ENCODE peak calls at places on chromosomes 12 and 14, in five cellular contexts. V is GM19239; Y is hippocampal formation; G is activated CD4-positive, alpha-beta T cell treated with anti-CD3 and anti-CD28 coated beads for 1 hour; P is MV-4-11. C is an unnamed sample.
A peak's percentile ranks its signal among the peaks of the same experiment; 100 is the strongest.

GRCh38 chr12:98870521-98870920 is 225.4 kb downstream of the APAF1 start:
- DNase-seq in V (no peak), Y (peak; percentile 81), G (no peak), P (no peak), C (no peak)

GRCh38 chr12:9606736-9607372 is 862 bp downstream of the KLRB1 start:
- DNase-seq in V (no peak), Y (no peak), G (no peak), P (no peak), C (no peak)

GRCh38 chr12:124428136-124428791 is 133.4 kb downstream of the RFLNA start:
- DNase-seq in V (no peak), Y (no peak), G (no peak), P (peak; percentile 41), C (no peak)

GRCh38 chr12:79023784-79024183 is 159.2 kb downstream of the SYT1 start:
- DNase-seq in V (no peak), Y (no peak), G (no peak), P (peak; percentile 0), C (no peak)

GRCh38 chr14:22892488-22892887 is 9.5 kb downstream of the REM2 start:
- DNase-seq in V (no peak), Y (no peak), G (no peak), P (no peak), C (no peak)

GRCh38 chr14:77866932-77867331 is 67.0 kb downstream of the ADCK1 start:
- DNase-seq in V (no peak), Y (no peak), G (no peak), P (no peak), C (no peak)

GRCh38 chr12:112584266-112584722 is 165.5 kb downstream of the PTPN11 start:
- DNase-seq in V (no peak), Y (no peak), G (no peak), P (no peak), C (no peak)

GRCh38 chr12:6494351-6494743 is 445 bp downstream of the NCAPD2 start:
- DNase-seq in V (no peak), Y (no peak), G (no peak), P (no peak), C (peak; percentile 8)

GRCh38 chr14:100004392-100004791 is 60.8 kb upstream of the EVL start:
- DNase-seq in V (no peak), Y (no peak), G (no peak), P (no peak), C (no peak)

GRCh38 chr12:47021298-47021697 is 58.1 kb upstream of the PCED1B start:
- DNase-seq in V (peak; percentile 9), Y (no peak), G (no peak), P (peak; percentile 60), C (peak; percentile 19)

GRCh38 chr12:104134882-104135281 is 3.1 kb downstream of the NFYB start:
- DNase-seq in V (no peak), Y (no peak), G (no peak), P (no peak), C (no peak)

GRCh38 chr12:65306603-65307501 is 28.4 kb downstream of the MSRB3 start:
- DNase-seq in V (no peak), Y (no peak), G (no peak), P (peak; percentile 27), C (no peak)

GRCh38 chr14:23577004-23577681 is 1.4 kb downstream of the JPH4 start:
- DNase-seq in V (no peak), Y (no peak), G (no peak), P (no peak), C (no peak)

GRCh38 chr14:39107624-39108023 is 4.6 kb upstream of the SEC23A start:
- DNase-seq in V (no peak), Y (no peak), G (no peak), P (peak; percentile 46), C (no peak)

GRCh38 chr12:4154672-4155225 is 118.8 kb upstream of the CCND2 start:
- DNase-seq in V (no peak), Y (no peak), G (no peak), P (no peak), C (no peak)

GRCh38 chr12:3342051-3342450 is 149.0 kb upstream of the PRMT8 start:
- DNase-seq in V (no peak), Y (peak; percentile 14), G (no peak), P (no peak), C (no peak)

GRCh38 chr14:101062611-101063010 is 159.1 kb upstream of the RTL1 start:
- DNase-seq in V (no peak), Y (no peak), G (no peak), P (no peak), C (no peak)

GRCh38 chr12:132724506-132725220 is 14.0 kb downstream of the PGAM5 start:
- DNase-seq in V (no peak), Y (no peak), G (no peak), P (no peak), C (no peak)

GRCh38 chr14:60565211-60565610 is 56.3 kb downstream of the SIX6 start:
- DNase-seq in V (no peak), Y (no peak), G (no peak), P (no peak), C (no peak)

C was measured in GM12864.